ENCODE peak calls at places on chromosome 10, in seven cellular contexts. One of them, this sample, is unnamed. For H3K4me1, the result is how much of the 10 kb centered on the place peaks cover.

GRCh38 chr10:119770928-119771327 is 45.1 kb downstream of the INPP5F start:
- DNase-seq in Peyer's patch: no peak
- DNase-seq in prostate gland: no peak
- DNase-seq in sigmoid colon: no peak
- DNase-seq in heart left ventricle: no peak
- DNase-seq in body of pancreas: no peak
- DNase-seq in adrenal gland: no peak
- DNase-seq in this sample: no peak

GRCh38 chr10:86970152-86970886 is 2.0 kb downstream of the ADIRF start:
- DNase-seq in prostate gland: peak
- DNase-seq in heart left ventricle: peak
- DNase-seq in Peyer's patch: peak
- DNase-seq in adrenal gland: peak
- DNase-seq in sigmoid colon: peak
- DNase-seq in body of pancreas: peak
- DNase-seq in this sample: peak

GRCh38 chr10:112369495-112370423 is 4.2 kb upstream of the ACSL5 start:
- DNase-seq in heart left ventricle: no peak
- DNase-seq in adrenal gland: no peak
- DNase-seq in sigmoid colon: no peak
- DNase-seq in prostate gland: no peak
- DNase-seq in body of pancreas: no peak
- DNase-seq in Peyer's patch: no peak
- DNase-seq in this sample: no peak

GRCh38 chr10:49184642-49185111 is 3.5 kb downstream of the TMEM273 start:
- DNase-seq in Peyer's patch: no peak
- DNase-seq in heart left ventricle: no peak
- DNase-seq in prostate gland: no peak
- DNase-seq in adrenal gland: no peak
- DNase-seq in sigmoid colon: no peak
- DNase-seq in body of pancreas: no peak
- DNase-seq in this sample: no peak

GRCh38 chr10:48377751-48378585 is 71.5 kb downstream of the MAPK8 start:
- DNase-seq in heart left ventricle: no peak
- DNase-seq in body of pancreas: no peak
- DNase-seq in prostate gland: no peak
- DNase-seq in sigmoid colon: no peak
- DNase-seq in Peyer's patch: no peak
- DNase-seq in adrenal gland: no peak
- DNase-seq in this sample: no peak

GRCh38 chr10:14123066-14123465 is 207.7 kb downstream of the FRMD4A start:
- DNase-seq in body of pancreas: no peak
- DNase-seq in adrenal gland: no peak
- DNase-seq in heart left ventricle: no peak
- DNase-seq in sigmoid colon: no peak
- DNase-seq in prostate gland: no peak
- DNase-seq in Peyer's patch: no peak
- DNase-seq in this sample: no peak

GRCh38 chr10:122264442-122264841 is 6.7 kb upstream of the BTBD16 start:
- DNase-seq in body of pancreas: no peak
- DNase-seq in sigmoid colon: peak
- DNase-seq in adrenal gland: no peak
- DNase-seq in Peyer's patch: no peak
- DNase-seq in prostate gland: no peak
- DNase-seq in heart left ventricle: no peak
- DNase-seq in this sample: no peak

GRCh38 chr10:127971973-127972615 is 65.2 kb downstream of the PTPRE start:
- DNase-seq in Peyer's patch: no peak
- DNase-seq in adrenal gland: no peak
- DNase-seq in heart left ventricle: no peak
- DNase-seq in sigmoid colon: no peak
- DNase-seq in prostate gland: no peak
- DNase-seq in body of pancreas: no peak
- DNase-seq in this sample: no peak

GRCh38 chr10:126199221-126199998 is 188.9 kb downstream of the ADAM12 start:
- DNase-seq in heart left ventricle: no peak
- DNase-seq in prostate gland: no peak
- DNase-seq in body of pancreas: no peak
- DNase-seq in sigmoid colon: no peak
- DNase-seq in Peyer's patch: no peak
- DNase-seq in adrenal gland: peak
- DNase-seq in this sample: no peak

GRCh38 chr10:5518143-5518542 is 6.6 kb upstream of the CALML3 start:
- DNase-seq in adrenal gland: no peak
- DNase-seq in Peyer's patch: peak
- DNase-seq in prostate gland: peak
- DNase-seq in heart left ventricle: no peak
- DNase-seq in sigmoid colon: peak
- DNase-seq in body of pancreas: no peak
- DNase-seq in this sample: no peak

GRCh38 chr10:58140706-58141347 is 126.9 kb downstream of the IPMK start:
- DNase-seq in adrenal gland: no peak
- DNase-seq in prostate gland: no peak
- DNase-seq in Peyer's patch: no peak
- DNase-seq in heart left ventricle: no peak
- DNase-seq in sigmoid colon: no peak
- DNase-seq in body of pancreas: no peak
- DNase-seq in this sample: no peak

GRCh38 chr10:88651131-88651541 is 13.1 kb upstream of the LIPF start:
- DNase-seq in sigmoid colon: no peak
- DNase-seq in heart left ventricle: no peak
- DNase-seq in body of pancreas: no peak
- DNase-seq in adrenal gland: no peak
- DNase-seq in prostate gland: no peak
- DNase-seq in Peyer's patch: no peak
- DNase-seq in this sample: no peak

GRCh38 chr10:99532687-99533495 is at the start of gene NKX2-3:
- DNase-seq in heart left ventricle: peak
- DNase-seq in body of pancreas: peak
- DNase-seq in adrenal gland: no peak
- DNase-seq in sigmoid colon: peak
- DNase-seq in prostate gland: no peak
- DNase-seq in Peyer's patch: peak
- DNase-seq in this sample: peak

GRCh38 chr10:31467791-31468535 is 148.9 kb downstream of the ZEB1 start:
- DNase-seq in heart left ventricle: peak
- DNase-seq in adrenal gland: no peak
- DNase-seq in Peyer's patch: peak
- DNase-seq in prostate gland: peak
- DNase-seq in body of pancreas: peak
- DNase-seq in sigmoid colon: no peak
- DNase-seq in this sample: peak

GRCh38 chr10:97037365-97038361 is 148.1 kb downstream of the SLIT1 start:
- DNase-seq in prostate gland: peak
- DNase-seq in sigmoid colon: peak
- DNase-seq in adrenal gland: peak
- DNase-seq in Peyer's patch: peak
- DNase-seq in heart left ventricle: peak
- DNase-seq in body of pancreas: peak
- DNase-seq in this sample: peak

GRCh38 chr10:4407783-4408182 is 418.2 kb upstream of the AKR1E2 start:
- DNase-seq in body of pancreas: no peak
- DNase-seq in sigmoid colon: no peak
- DNase-seq in Peyer's patch: no peak
- DNase-seq in heart left ventricle: no peak
- DNase-seq in adrenal gland: no peak
- DNase-seq in prostate gland: no peak
- DNase-seq in this sample: no peak

GRCh38 chr10:6236349-6237188 is 33.8 kb downstream of the PFKFB3 start:
- DNase-seq in body of pancreas: no peak
- DNase-seq in Peyer's patch: no peak
- DNase-seq in prostate gland: no peak
- DNase-seq in sigmoid colon: peak
- DNase-seq in adrenal gland: no peak
- DNase-seq in heart left ventricle: no peak
- DNase-seq in this sample: no peak

GRCh38 chr10:89702121-89702480 is 711 bp downstream of the KIF20B start:
- DNase-seq in sigmoid colon: no peak
- DNase-seq in heart left ventricle: no peak
- DNase-seq in adrenal gland: no peak
- DNase-seq in Peyer's patch: no peak
- DNase-seq in prostate gland: no peak
- DNase-seq in body of pancreas: no peak
- DNase-seq in this sample: no peak

GRCh38 chr10:124084693-124085092 is 8.7 kb downstream of the CHST15 start:
- DNase-seq in heart left ventricle: no peak
- DNase-seq in adrenal gland: no peak
- DNase-seq in body of pancreas: no peak
- DNase-seq in Peyer's patch: no peak
- DNase-seq in prostate gland: no peak
- DNase-seq in sigmoid colon: peak
- DNase-seq in this sample: no peak

GRCh38 chr10:111874586-111874985 is 309.0 kb downstream of the GPAM start:
- DNase-seq in body of pancreas: no peak
- DNase-seq in sigmoid colon: no peak
- DNase-seq in Peyer's patch: no peak
- DNase-seq in heart left ventricle: no peak
- DNase-seq in adrenal gland: no peak
- DNase-seq in prostate gland: no peak
- DNase-seq in this sample: no peak

GRCh38 chr10:13102002-13102794 is 2.2 kb downstream of the OPTN start:
- DNase-seq in Peyer's patch: no peak
- DNase-seq in heart left ventricle: no peak
- DNase-seq in body of pancreas: peak
- DNase-seq in sigmoid colon: no peak
- DNase-seq in adrenal gland: peak
- DNase-seq in prostate gland: no peak
- DNase-seq in this sample: peak

GRCh38 chr10:79102056-79102874 is 33.5 kb downstream of the ZMIZ1 start:
- DNase-seq in adrenal gland: peak
- DNase-seq in body of pancreas: peak
- DNase-seq in sigmoid colon: peak
- DNase-seq in heart left ventricle: peak
- DNase-seq in Peyer's patch: no peak
- DNase-seq in prostate gland: peak
- DNase-seq in this sample: peak

GRCh38 chr10:45444976-45445898 is 71.2 kb downstream of the ALOX5 start:
- DNase-seq in sigmoid colon: no peak
- DNase-seq in prostate gland: peak
- DNase-seq in adrenal gland: no peak
- DNase-seq in heart left ventricle: peak
- DNase-seq in body of pancreas: peak
- DNase-seq in Peyer's patch: no peak
- DNase-seq in this sample: peak

GRCh38 chr10:113449151-113449695 is 103.6 kb upstream of the HABP2 start:
- DNase-seq in sigmoid colon: no peak
- DNase-seq in prostate gland: no peak
- DNase-seq in adrenal gland: no peak
- DNase-seq in Peyer's patch: no peak
- DNase-seq in body of pancreas: no peak
- DNase-seq in heart left ventricle: no peak
- DNase-seq in this sample: no peak

GRCh38 chr10:114306116-114306973 is 67.3 kb downstream of the VWA2 start:
- DNase-seq in body of pancreas: no peak
- DNase-seq in heart left ventricle: no peak
- DNase-seq in adrenal gland: no peak
- DNase-seq in sigmoid colon: peak
- DNase-seq in prostate gland: no peak
- DNase-seq in Peyer's patch: no peak
- DNase-seq in this sample: no peak

DNA sequence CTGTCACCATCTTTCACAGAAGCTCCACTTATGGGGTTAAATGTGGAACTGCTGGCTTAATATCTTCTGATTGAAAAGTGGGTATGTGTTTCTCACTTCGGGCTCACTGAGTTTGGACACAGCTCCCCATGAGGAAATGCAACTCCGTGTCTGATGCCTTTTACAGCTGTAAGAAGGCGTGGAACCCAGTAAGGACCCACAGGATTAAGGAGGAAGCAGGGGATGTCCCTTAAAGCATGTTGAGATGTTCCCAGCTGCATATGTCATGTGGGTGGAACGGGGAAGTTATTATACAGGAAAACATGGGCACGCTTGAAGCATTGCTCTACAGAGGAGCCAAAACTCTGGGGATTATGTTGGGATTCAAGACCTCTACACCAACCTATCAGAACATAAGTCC is 224.4 kb downstream of the NEBL start:
- DNase-seq in Peyer's patch: no peak
- DNase-seq in sigmoid colon: no peak
- DNase-seq in prostate gland: no peak
- DNase-seq in heart left ventricle: peak
- DNase-seq in body of pancreas: no peak
- DNase-seq in adrenal gland: no peak
- DNase-seq in this sample: peak
- H3K27ac ChIP-seq in Peyer's patch: no peak
- H3K27ac ChIP-seq in sigmoid colon: no peak
- H3K27ac ChIP-seq in prostate gland: no peak
- H3K27ac ChIP-seq in heart left ventricle: no peak
- H3K27ac ChIP-seq in body of pancreas: no peak
- H3K27ac ChIP-seq in adrenal gland: no peak
- H3K27ac ChIP-seq in this sample: no peak

GRCh38 chr10:61898435-61898778 is 3.1 kb upstream of the ARID5B start:
- DNase-seq in heart left ventricle: no peak
- DNase-seq in prostate gland: no peak
- DNase-seq in adrenal gland: no peak
- DNase-seq in body of pancreas: no peak
- DNase-seq in Peyer's patch: no peak
- DNase-seq in sigmoid colon: no peak
- DNase-seq in this sample: no peak
- H3K4me1 ChIP-seq in heart left ventricle: under half
- H3K4me1 ChIP-seq in prostate gland: under half
- H3K4me1 ChIP-seq in adrenal gland: under half
- H3K4me1 ChIP-seq in body of pancreas: under half
- H3K4me1 ChIP-seq in Peyer's patch: under half
- H3K4me1 ChIP-seq in sigmoid colon: under half
- H3K4me1 ChIP-seq in this sample: under half

DNA sequence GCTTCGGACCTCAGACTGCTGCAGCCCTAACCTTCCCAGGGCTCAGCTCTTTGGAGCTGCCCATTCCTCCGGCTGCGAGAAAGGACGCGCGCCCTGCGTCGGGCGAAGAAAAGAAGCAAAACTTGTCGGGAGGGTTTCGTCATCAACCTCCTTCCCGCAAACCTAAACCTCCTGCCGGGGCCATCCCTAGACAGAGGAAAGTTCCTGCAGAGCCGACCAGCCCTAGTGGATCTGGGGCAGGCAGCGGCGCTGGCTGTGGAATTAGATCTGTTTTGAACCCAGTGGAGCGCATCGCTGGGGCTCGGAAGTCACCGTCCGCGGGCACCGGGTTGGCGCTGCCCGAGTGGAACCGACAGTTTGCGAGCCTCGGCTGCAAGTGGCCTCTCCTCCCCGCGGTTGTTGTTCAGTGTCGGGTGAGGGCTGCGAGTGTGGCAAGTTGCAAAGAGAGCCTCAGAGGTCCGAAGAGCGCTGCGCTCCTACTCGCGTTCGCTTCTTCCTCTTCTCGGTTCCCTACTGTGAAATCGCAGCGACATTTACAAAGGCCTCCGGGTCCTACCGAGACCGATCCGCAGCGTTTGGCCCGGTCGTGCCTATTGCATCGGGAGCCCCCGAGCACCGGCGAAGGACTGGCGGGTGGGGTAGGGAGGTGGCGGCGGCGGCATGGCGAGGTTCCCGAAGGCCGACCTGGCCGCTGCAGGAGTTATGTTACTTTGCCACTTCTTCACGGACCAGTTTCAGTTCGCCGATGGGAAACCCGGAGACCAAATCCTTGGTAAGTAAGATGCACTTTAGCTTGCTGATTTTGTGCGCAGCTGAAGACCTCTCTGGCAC is at the start of gene PLXDC2:
- DNase-seq in body of pancreas: peak
- DNase-seq in prostate gland: peak
- DNase-seq in Peyer's patch: peak
- DNase-seq in heart left ventricle: peak
- DNase-seq in adrenal gland: peak
- DNase-seq in sigmoid colon: peak
- DNase-seq in this sample: no peak
- TF ChIP-seq POLR2A in body of pancreas: no peak
- TF ChIP-seq POLR2A in prostate gland: no peak
- TF ChIP-seq POLR2A in Peyer's patch: peak
- TF ChIP-seq POLR2A in heart left ventricle: no peak
- TF ChIP-seq POLR2A in adrenal gland: no peak
- TF ChIP-seq POLR2A in sigmoid colon: no peak
- TF ChIP-seq POLR2A in this sample: no peak

GRCh38 chr10:131982185-131982756 is 548 bp upstream of the BNIP3 start:
- DNase-seq in prostate gland: no peak
- DNase-seq in body of pancreas: no peak
- DNase-seq in Peyer's patch: no peak
- DNase-seq in sigmoid colon: no peak
- DNase-seq in heart left ventricle: no peak
- DNase-seq in adrenal gland: no peak
- DNase-seq in this sample: no peak
- H3K27ac ChIP-seq in prostate gland: peak
- H3K27ac ChIP-seq in body of pancreas: peak
- H3K27ac ChIP-seq in Peyer's patch: peak
- H3K27ac ChIP-seq in sigmoid colon: peak
- H3K27ac ChIP-seq in heart left ventricle: peak
- H3K27ac ChIP-seq in adrenal gland: peak
- H3K27ac ChIP-seq in this sample: peak